ENCODE peak calls at places on chromosome 2, in six cellular contexts. Q is AG04450; S is naive B cell; Y is stimulated activated CD4-positive, alpha-beta T cell treated with anti-CD3 and anti-CD28 coated beads, Interleukin-15, amount 100 ng/mL, for 1 hour; K is chondrocyte; P is AG08396. R is an unnamed sample.

GRCh38 chr2:218282173-218282991 is 9.9 kb downstream of the TMBIM1 start:
- DNase-seq in Q (no peak), Y (no peak), S (no peak), P (peak), K (no peak), R (no peak)

GRCh38 chr2:31241625-31242270 is 7.8 kb downstream of the EHD3 start:
- DNase-seq in S (no peak), Q (no peak), K (no peak), Y (no peak), P (no peak), R (no peak)

GRCh38 chr2:176814740-176815367 is 397.7 kb upstream of the HNRNPA3 start:
- DNase-seq in Q (no peak), S (peak), K (no peak), Y (no peak), P (peak), R (peak)

GRCh38 chr2:142863485-142863921 is 14.0 kb upstream of the KYNU start:
- DNase-seq in P (peak), Q (peak), S (no peak), K (no peak), Y (no peak), R (no peak)

GRCh38 chr2:55113976-55114564 is 63.8 kb upstream of the RTN4 start:
- DNase-seq in P (no peak), Y (no peak), S (no peak), K (no peak), Q (no peak), R (no peak)

GRCh38 chr2:129793326-129793955 is 186.0 kb upstream of the RAB6C start:
- DNase-seq in Q (no peak), P (no peak), S (no peak), Y (no peak), K (no peak), R (no peak)

GRCh38 chr2:175903384-175903936 is 98.6 kb downstream of the LNPK start:
- DNase-seq in K (no peak), S (no peak), Q (no peak), Y (no peak), P (no peak), R (no peak)

GRCh38 chr2:128228894-128229293 is 89.8 kb downstream of the HS6ST1 start:
- DNase-seq in K (no peak), Q (no peak), Y (no peak), S (no peak), P (no peak), R (no peak)

GRCh38 chr2:240142256-240142775 is 1.9 kb upstream of the OTOS start:
- DNase-seq in K (peak), S (no peak), Q (no peak), Y (no peak), P (no peak), R (no peak)

GRCh38 chr2:28276076-28276618 is 116.5 kb upstream of the FOSL2 start:
- DNase-seq in Q (peak), S (no peak), P (peak), Y (peak), K (no peak), R (peak)

GRCh38 chr2:231181848-231182247 is 16.6 kb upstream of the ARMC9 start:
- DNase-seq in Y (no peak), S (peak), P (no peak), Q (no peak), K (no peak), R (peak)

GRCh38 chr2:41764919-41765318 is 282.9 kb upstream of the PKDCC start:
- DNase-seq in P (no peak), K (no peak), S (no peak), Q (no peak), Y (no peak), R (no peak)

GRCh38 chr2:75431757-75432156 is 129.0 kb downstream of the EVA1A start:
- DNase-seq in Y (no peak), P (no peak), K (no peak), Q (no peak), S (peak), R (no peak)

GRCh38 chr2:200742426-200742825 is 69.3 kb upstream of the BZW1 start:
- DNase-seq in P (peak), Y (no peak), Q (no peak), S (no peak), K (no peak), R (peak)

GRCh38 chr2:240590681-240591111 is 4.2 kb downstream of the CAPN10 start:
- DNase-seq in Q (no peak), P (no peak), S (no peak), Y (no peak), K (peak), R (no peak)